ENCODE peak calls at places on chromosomes 12 and 14, in nine cellular contexts. G is frontal cortex; I is glutamatergic neuron; B is breast epithelium; C is nephron progenitor cell; Q is cardiac septum; N is HFFc6; D is stimulated activated naive CD8-positive, alpha-beta T cell treated with anti-CD3 and anti-CD28 coated beads, Interleukin-15, Interleukin-2, amounts not matched to agents 100 U/mL and 50 U/mL, for 24 hours; X is NB4. U is an unnamed sample.

GRCh38 chr14:102239231-102239630 is 65.7 kb downstream of the MOK start:
- DNase-seq in G (no peak), I (no peak), B (no peak), C (no peak), Q (no peak), N (no peak), D (no peak), X (peak; percentile 92), U (no peak)

GRCh38 chr14:47040490-47040889 is 388.9 kb upstream of the RPL10L start:
- DNase-seq in G (no peak), I (no peak), B (no peak), C (peak; percentile 8), Q (no peak), N (no peak), D (no peak), X (peak; percentile 6), U (no peak)

GRCh38 chr14:31206536-31207286 is 882 bp downstream of the HECTD1 start:
- DNase-seq in G (no peak), I (peak; percentile 44), B (no peak), C (peak; percentile 46), Q (peak; percentile 80), N (no peak), D (peak; percentile 66), X (peak; percentile 65), U (no peak)

GRCh38 chr12:74889563-74890236 is 319.9 kb downstream of the KCNC2 start:
- DNase-seq in G (no peak), I (no peak), B (no peak), C (no peak), Q (no peak), N (peak; percentile 53), D (no peak), X (no peak), U (no peak)

GRCh38 chr14:86574026-86574777 is 1044.3 kb downstream of the FLRT2 start:
- DNase-seq in G (no peak), I (no peak), B (no peak), C (no peak), Q (no peak), N (peak; percentile 30), D (no peak), X (no peak), U (no peak)

GRCh38 chr12:28872654-28873268 is 276.3 kb upstream of the FAR2 start:
- DNase-seq in G (no peak), I (peak; percentile 65), B (no peak), C (peak; percentile 67), Q (no peak), N (peak; percentile 46), D (peak; percentile 22), X (peak; percentile 77), U (peak; percentile 32)

GRCh38 chr12:65319680-65320193 is 41.3 kb downstream of the MSRB3 start:
- DNase-seq in G (no peak), I (no peak), B (no peak), C (no peak), Q (no peak), N (no peak), D (no peak), X (no peak), U (no peak)

GRCh38 chr12:11716794-11717532 is 67.5 kb downstream of the ETV6 start:
- DNase-seq in G (no peak), I (no peak), B (no peak), C (no peak), Q (no peak), N (peak; percentile 71), D (no peak), X (peak; percentile 77), U (no peak)

GRCh38 chr14:68255697-68256178 is 436.2 kb downstream of the RAD51B start:
- DNase-seq in G (no peak), I (no peak), B (no peak), C (no peak), Q (no peak), N (peak; percentile 75), D (no peak), X (no peak), U (no peak)

GRCh38 chr14:99476864-99477263 is 3.8 kb downstream of the SETD3 start:
- DNase-seq in G (no peak), I (no peak), B (no peak), C (no peak), Q (no peak), N (peak; percentile 11), D (no peak), X (peak; percentile 70), U (no peak)

GRCh38 chr12:57756406-57757341 is 1.8 kb downstream of the MARCHF9 start:
- DNase-seq in G (no peak), I (peak; percentile 81), B (no peak), C (peak; percentile 71), Q (no peak), N (no peak), D (peak; percentile 80), X (peak; percentile 80), U (no peak)

GRCh38 chr14:90409209-90409730 is 12.4 kb downstream of the CALM1 start:
- DNase-seq in G (no peak), I (no peak), B (no peak), C (no peak), Q (no peak), N (peak; percentile 93), D (no peak), X (no peak), U (no peak)

GRCh38 chr14:100640481-100641273 is 53.5 kb upstream of the BEGAIN start:
- DNase-seq in G (no peak), I (no peak), B (no peak), C (no peak), Q (no peak), N (no peak), D (peak; percentile 75), X (peak; percentile 92), U (no peak)

GRCh38 chr12:93622485-93622884 is 50.0 kb downstream of the SOCS2 start:
- DNase-seq in G (no peak), I (no peak), B (no peak), C (no peak), Q (no peak), N (no peak), D (no peak), X (no peak), U (no peak)

GRCh38 chr12:93441111-93441616 is 583 bp downstream of the UBE2N start:
- DNase-seq in G (peak; percentile 44), I (peak; percentile 43), B (no peak), C (no peak), Q (no peak), N (no peak), D (peak; percentile 54), X (peak; percentile 70), U (no peak)

GRCh38 chr12:108798551-108799221 is 58.7 kb downstream of the SSH1 start:
- DNase-seq in G (peak; percentile 43), I (no peak), B (no peak), C (no peak), Q (no peak), N (no peak), D (no peak), X (no peak), U (no peak)

GRCh38 chr12:49470986-49471385 is 67.8 kb upstream of the KCNH3 start:
- DNase-seq in G (no peak), I (no peak), B (no peak), C (no peak), Q (no peak), N (peak; percentile 4), D (no peak), X (no peak), U (no peak)

GRCh38 chr14:58566979-58567378 is 70.8 kb upstream of the DACT1 start:
- DNase-seq in G (no peak), I (no peak), B (no peak), C (no peak), Q (no peak), N (no peak), D (no peak), X (no peak), U (no peak)

GRCh38 chr12:74334770-74335169 is 202.9 kb upstream of the ATXN7L3B start:
- DNase-seq in G (no peak), I (no peak), B (no peak), C (no peak), Q (no peak), N (no peak), D (no peak), X (no peak), U (no peak)

GRCh38 chr14:105913861-105914260 is 387.5 kb downstream of the TMEM121 start:
- DNase-seq in G (no peak), I (no peak), B (no peak), C (no peak), Q (no peak), N (no peak), D (no peak), X (no peak), U (no peak)

GRCh38 chr12:24903305-24904088 is 45.4 kb downstream of the BCAT1 start:
- DNase-seq in G (no peak), I (no peak), B (no peak), C (no peak), Q (no peak), N (no peak), D (peak; percentile 33), X (no peak), U (no peak)

GRCh38 chr14:106556665-106557289 is 1030.4 kb downstream of the TMEM121 start:
- DNase-seq in G (no peak), I (no peak), B (no peak), C (no peak), Q (no peak), N (no peak), D (peak; percentile 88), X (peak; percentile 51), U (peak; percentile 2)

GRCh38 chr12:11967356-11968040 is 103.2 kb upstream of the BCL2L14 start:
- DNase-seq in G (no peak), I (no peak), B (peak; percentile 62), C (no peak), Q (no peak), N (no peak), D (no peak), X (no peak), U (no peak)

GRCh38 chr12:115468087-115468510 is 784.1 kb upstream of the TBX3 start:
- DNase-seq in G (no peak), I (no peak), B (peak; percentile 69), C (no peak), Q (no peak), N (peak; percentile 45), D (no peak), X (no peak), U (no peak)